ENCODE peak calls at places on chromosome 21, in nine cellular contexts. F, Z, A, X, I, G, R, N and O are unnamed samples.

GRCh38 chr21:31204801-31205200 is 139.3 kb downstream of the TIAM1 start:
- DNase-seq in N (no peak), G (no peak), Z (no peak), I (peak; percentile 5), X (no peak), R (no peak), A (no peak), F (no peak), O (no peak)

GRCh38 chr21:33367309-33367973 is 35.8 kb upstream of the IFNGR2 start:
- DNase-seq in G (no peak), N (no peak), I (no peak), X (no peak), R (no peak), F (no peak), Z (no peak), A (no peak), O (no peak)

GRCh38 chr21:39385299-39386145 is 36.6 kb upstream of the HMGN1 start:
- DNase-seq in A (peak; percentile 68), X (peak; percentile 89), F (peak; percentile 26), G (no peak), Z (no peak), N (peak; percentile 84), R (peak; percentile 79), I (peak; percentile 66), O (peak; percentile 82)

GRCh38 chr21:36859744-36860501 is 106.5 kb downstream of the HLCS start:
- DNase-seq in F (peak; percentile 60), X (peak; percentile 23), A (peak; percentile 84), G (no peak), I (no peak), N (no peak), Z (peak; percentile 5), R (peak; percentile 57), O (peak; percentile 29)

GRCh38 chr21:46183910-46184624 is at the start of gene SPATC1L:
- DNase-seq in X (peak; percentile 74), F (no peak), A (no peak), G (peak; percentile 20), R (peak; percentile 77), Z (peak; percentile 48), N (peak; percentile 72), I (no peak), O (peak; percentile 61)

GRCh38 chr21:31108969-31109368 is 70.7 kb upstream of the KRTAP19-8 start:
- DNase-seq in F (no peak), Z (peak; percentile 20), I (no peak), R (no peak), N (peak; percentile 44), G (no peak), X (peak; percentile 55), A (no peak), O (peak; percentile 53)

GRCh38 chr21:15616864-15617574 is 112.8 kb upstream of the USP25 start:
- DNase-seq in X (no peak), N (peak; percentile 67), R (no peak), F (no peak), I (no peak), Z (no peak), A (no peak), G (no peak), O (no peak)

GRCh38 chr21:45973475-45974072 is 8.0 kb upstream of the COL6A1 start:
- DNase-seq in R (peak; percentile 93), A (peak; percentile 69), I (peak; percentile 87), G (peak; percentile 59), Z (peak; percentile 86), F (peak; percentile 69), X (peak; percentile 69), N (no peak), O (peak; percentile 70)

GRCh38 chr21:26140185-26140584 is 30.4 kb downstream of the APP start:
- DNase-seq in X (peak; percentile 76), I (no peak), N (no peak), F (no peak), R (no peak), A (peak; percentile 77), G (no peak), Z (no peak), O (no peak)

GRCh38 chr21:45103966-45104520 is 29.7 kb downstream of the ADARB1 start:
- DNase-seq in G (no peak), N (no peak), X (no peak), R (no peak), F (no peak), I (no peak), A (no peak), Z (no peak), O (no peak)